ENCODE peak calls at places on chromosomes 11 and 22, in nine cellular contexts. One of them, this sample, is unnamed.

GRCh38 chr11:116836648-116837023 is 786 bp downstream of the APOA1 start:
- DNase-seq in endodermal cell: no peak
- DNase-seq in EL: no peak
- DNase-seq in frontal cortex: no peak
- DNase-seq in NCI-H1417: no peak
- DNase-seq in mesothelial cell of epicardium: no peak
- DNase-seq in stimulated activated CD8-positive, alpha-beta memory T cell treated with anti-CD3 and anti-CD28 coated beads, Interleukin-2, amount 100 ng/mL, for 48 hours: no peak
- DNase-seq in amniotic stem cell: no peak
- DNase-seq in T-helper 2 cell: no peak
- DNase-seq in this sample: no peak

GRCh38 chr11:14059491-14059890 is 97.0 kb downstream of the SPON1 start:
- DNase-seq in endodermal cell: no peak
- DNase-seq in mesothelial cell of epicardium: no peak
- DNase-seq in T-helper 2 cell: no peak
- DNase-seq in stimulated activated CD8-positive, alpha-beta memory T cell treated with anti-CD3 and anti-CD28 coated beads, Interleukin-2, amount 100 ng/mL, for 48 hours: no peak
- DNase-seq in NCI-H1417: peak; percentile 14
- DNase-seq in frontal cortex: no peak
- DNase-seq in amniotic stem cell: no peak
- DNase-seq in EL: peak; percentile 6
- DNase-seq in this sample: no peak

GRCh38 chr11:76806131-76806530 is 23.0 kb downstream of the TSKU start:
- DNase-seq in frontal cortex: no peak
- DNase-seq in mesothelial cell of epicardium: no peak
- DNase-seq in endodermal cell: peak; percentile 66
- DNase-seq in amniotic stem cell: no peak
- DNase-seq in T-helper 2 cell: no peak
- DNase-seq in stimulated activated CD8-positive, alpha-beta memory T cell treated with anti-CD3 and anti-CD28 coated beads, Interleukin-2, amount 100 ng/mL, for 48 hours: no peak
- DNase-seq in NCI-H1417: no peak
- DNase-seq in EL: no peak
- DNase-seq in this sample: no peak

GRCh38 chr22:48153726-48154125 is 1391.3 kb downstream of the TBC1D22A start:
- DNase-seq in amniotic stem cell: no peak
- DNase-seq in NCI-H1417: peak; percentile 14
- DNase-seq in endodermal cell: no peak
- DNase-seq in EL: no peak
- DNase-seq in frontal cortex: no peak
- DNase-seq in mesothelial cell of epicardium: no peak
- DNase-seq in stimulated activated CD8-positive, alpha-beta memory T cell treated with anti-CD3 and anti-CD28 coated beads, Interleukin-2, amount 100 ng/mL, for 48 hours: no peak
- DNase-seq in T-helper 2 cell: no peak
- DNase-seq in this sample: no peak

GRCh38 chr11:125773516-125773915 is 5.1 kb downstream of the PATE2 start:
- DNase-seq in amniotic stem cell: no peak
- DNase-seq in NCI-H1417: no peak
- DNase-seq in mesothelial cell of epicardium: no peak
- DNase-seq in frontal cortex: no peak
- DNase-seq in stimulated activated CD8-positive, alpha-beta memory T cell treated with anti-CD3 and anti-CD28 coated beads, Interleukin-2, amount 100 ng/mL, for 48 hours: no peak
- DNase-seq in EL: peak; percentile 35
- DNase-seq in endodermal cell: no peak
- DNase-seq in T-helper 2 cell: no peak
- DNase-seq in this sample: no peak

GRCh38 chr11:121250843-121251242 is 41.7 kb upstream of the SC5D start:
- DNase-seq in T-helper 2 cell: no peak
- DNase-seq in stimulated activated CD8-positive, alpha-beta memory T cell treated with anti-CD3 and anti-CD28 coated beads, Interleukin-2, amount 100 ng/mL, for 48 hours: no peak
- DNase-seq in endodermal cell: no peak
- DNase-seq in mesothelial cell of epicardium: no peak
- DNase-seq in NCI-H1417: no peak
- DNase-seq in frontal cortex: no peak
- DNase-seq in EL: no peak
- DNase-seq in amniotic stem cell: no peak
- DNase-seq in this sample: no peak

GRCh38 chr22:39994566-39995345 is at the start of gene FAM83F:
- DNase-seq in NCI-H1417: peak; percentile 61
- DNase-seq in endodermal cell: peak; percentile 86
- DNase-seq in EL: no peak
- DNase-seq in mesothelial cell of epicardium: no peak
- DNase-seq in frontal cortex: peak; percentile 48
- DNase-seq in T-helper 2 cell: no peak
- DNase-seq in amniotic stem cell: no peak
- DNase-seq in stimulated activated CD8-positive, alpha-beta memory T cell treated with anti-CD3 and anti-CD28 coated beads, Interleukin-2, amount 100 ng/mL, for 48 hours: no peak
- DNase-seq in this sample: no peak

GRCh38 chr11:2518983-2519340 is 74.2 kb downstream of the KCNQ1 start:
- DNase-seq in frontal cortex: no peak
- DNase-seq in NCI-H1417: no peak
- DNase-seq in EL: no peak
- DNase-seq in T-helper 2 cell: no peak
- DNase-seq in endodermal cell: peak; percentile 29
- DNase-seq in amniotic stem cell: no peak
- DNase-seq in mesothelial cell of epicardium: peak; percentile 12
- DNase-seq in stimulated activated CD8-positive, alpha-beta memory T cell treated with anti-CD3 and anti-CD28 coated beads, Interleukin-2, amount 100 ng/mL, for 48 hours: no peak
- DNase-seq in this sample: no peak

GRCh38 chr22:19040581-19041402 is 81.4 kb downstream of the DGCR2 start:
- DNase-seq in EL: no peak
- DNase-seq in NCI-H1417: no peak
- DNase-seq in T-helper 2 cell: no peak
- DNase-seq in endodermal cell: peak; percentile 27
- DNase-seq in mesothelial cell of epicardium: no peak
- DNase-seq in stimulated activated CD8-positive, alpha-beta memory T cell treated with anti-CD3 and anti-CD28 coated beads, Interleukin-2, amount 100 ng/mL, for 48 hours: no peak
- DNase-seq in frontal cortex: no peak
- DNase-seq in amniotic stem cell: no peak
- DNase-seq in this sample: no peak

GRCh38 chr11:65391007-65391406 is 4.6 kb downstream of the FRMD8 start:
- DNase-seq in NCI-H1417: no peak
- DNase-seq in endodermal cell: peak; percentile 81
- DNase-seq in EL: peak; percentile 63
- DNase-seq in frontal cortex: no peak
- DNase-seq in mesothelial cell of epicardium: no peak
- DNase-seq in amniotic stem cell: no peak
- DNase-seq in T-helper 2 cell: no peak
- DNase-seq in stimulated activated CD8-positive, alpha-beta memory T cell treated with anti-CD3 and anti-CD28 coated beads, Interleukin-2, amount 100 ng/mL, for 48 hours: no peak
- DNase-seq in this sample: no peak

GRCh38 chr11:93659841-93660240 is 1.6 kb upstream of the CEP295 start:
- DNase-seq in endodermal cell: no peak
- DNase-seq in T-helper 2 cell: no peak
- DNase-seq in stimulated activated CD8-positive, alpha-beta memory T cell treated with anti-CD3 and anti-CD28 coated beads, Interleukin-2, amount 100 ng/mL, for 48 hours: no peak
- DNase-seq in amniotic stem cell: no peak
- DNase-seq in frontal cortex: no peak
- DNase-seq in mesothelial cell of epicardium: no peak
- DNase-seq in EL: peak; percentile 39
- DNase-seq in NCI-H1417: no peak
- DNase-seq in this sample: no peak

GRCh38 chr11:859394-860131 is 16.9 kb downstream of the TSPAN4 start:
- DNase-seq in NCI-H1417: peak; percentile 70
- DNase-seq in mesothelial cell of epicardium: peak; percentile 62
- DNase-seq in frontal cortex: peak; percentile 78
- DNase-seq in amniotic stem cell: peak; percentile 23
- DNase-seq in EL: peak; percentile 58
- DNase-seq in endodermal cell: no peak
- DNase-seq in stimulated activated CD8-positive, alpha-beta memory T cell treated with anti-CD3 and anti-CD28 coated beads, Interleukin-2, amount 100 ng/mL, for 48 hours: no peak
- DNase-seq in T-helper 2 cell: no peak
- DNase-seq in this sample: peak; percentile 84

GRCh38 chr11:64850979-64851567 is 6.6 kb upstream of the CDC42BPG start:
- DNase-seq in T-helper 2 cell: no peak
- DNase-seq in NCI-H1417: peak; percentile 12
- DNase-seq in endodermal cell: peak; percentile 80
- DNase-seq in frontal cortex: no peak
- DNase-seq in amniotic stem cell: no peak
- DNase-seq in EL: peak; percentile 70
- DNase-seq in mesothelial cell of epicardium: no peak
- DNase-seq in stimulated activated CD8-positive, alpha-beta memory T cell treated with anti-CD3 and anti-CD28 coated beads, Interleukin-2, amount 100 ng/mL, for 48 hours: peak; percentile 48
- DNase-seq in this sample: no peak

GRCh38 chr11:92245700-92246270 is 21.2 kb downstream of the FAT3 start:
- DNase-seq in frontal cortex: no peak
- DNase-seq in T-helper 2 cell: no peak
- DNase-seq in mesothelial cell of epicardium: no peak
- DNase-seq in endodermal cell: no peak
- DNase-seq in NCI-H1417: no peak
- DNase-seq in amniotic stem cell: no peak
- DNase-seq in EL: no peak
- DNase-seq in stimulated activated CD8-positive, alpha-beta memory T cell treated with anti-CD3 and anti-CD28 coated beads, Interleukin-2, amount 100 ng/mL, for 48 hours: no peak
- DNase-seq in this sample: no peak

GRCh38 chr11:129960216-129961214 is 42.1 kb downstream of the PRDM10 start:
- DNase-seq in stimulated activated CD8-positive, alpha-beta memory T cell treated with anti-CD3 and anti-CD28 coated beads, Interleukin-2, amount 100 ng/mL, for 48 hours: no peak
- DNase-seq in amniotic stem cell: peak; percentile 52
- DNase-seq in T-helper 2 cell: no peak
- DNase-seq in NCI-H1417: no peak
- DNase-seq in frontal cortex: no peak
- DNase-seq in mesothelial cell of epicardium: no peak
- DNase-seq in endodermal cell: no peak
- DNase-seq in EL: peak; percentile 93
- DNase-seq in this sample: no peak

GRCh38 chr22:49040754-49041467 is 786.8 kb downstream of the BRD1 start:
- DNase-seq in stimulated activated CD8-positive, alpha-beta memory T cell treated with anti-CD3 and anti-CD28 coated beads, Interleukin-2, amount 100 ng/mL, for 48 hours: no peak
- DNase-seq in T-helper 2 cell: no peak
- DNase-seq in endodermal cell: no peak
- DNase-seq in mesothelial cell of epicardium: no peak
- DNase-seq in NCI-H1417: no peak
- DNase-seq in frontal cortex: no peak
- DNase-seq in amniotic stem cell: no peak
- DNase-seq in EL: no peak
- DNase-seq in this sample: no peak

GRCh38 chr11:79493555-79494171 is 52.8 kb upstream of the TENM4 start:
- DNase-seq in T-helper 2 cell: peak; percentile 3
- DNase-seq in NCI-H1417: peak; percentile 75
- DNase-seq in endodermal cell: peak; percentile 98
- DNase-seq in frontal cortex: peak; percentile 44
- DNase-seq in EL: peak; percentile 63
- DNase-seq in amniotic stem cell: peak; percentile 20
- DNase-seq in mesothelial cell of epicardium: peak; percentile 65
- DNase-seq in stimulated activated CD8-positive, alpha-beta memory T cell treated with anti-CD3 and anti-CD28 coated beads, Interleukin-2, amount 100 ng/mL, for 48 hours: peak; percentile 40
- DNase-seq in this sample: peak; percentile 28

GRCh38 chr11:128284634-128285033 is 302.7 kb downstream of the ETS1 start:
- DNase-seq in amniotic stem cell: no peak
- DNase-seq in T-helper 2 cell: no peak
- DNase-seq in mesothelial cell of epicardium: no peak
- DNase-seq in endodermal cell: no peak
- DNase-seq in frontal cortex: no peak
- DNase-seq in EL: no peak
- DNase-seq in NCI-H1417: no peak
- DNase-seq in stimulated activated CD8-positive, alpha-beta memory T cell treated with anti-CD3 and anti-CD28 coated beads, Interleukin-2, amount 100 ng/mL, for 48 hours: no peak
- DNase-seq in this sample: no peak

GRCh38 chr11:27209562-27210005 is 153.4 kb downstream of the CCDC34 start:
- DNase-seq in mesothelial cell of epicardium: no peak
- DNase-seq in endodermal cell: peak; percentile 56
- DNase-seq in T-helper 2 cell: no peak
- DNase-seq in NCI-H1417: peak; percentile 66
- DNase-seq in EL: peak; percentile 96
- DNase-seq in stimulated activated CD8-positive, alpha-beta memory T cell treated with anti-CD3 and anti-CD28 coated beads, Interleukin-2, amount 100 ng/mL, for 48 hours: no peak
- DNase-seq in frontal cortex: no peak
- DNase-seq in amniotic stem cell: no peak
- DNase-seq in this sample: no peak

GRCh38 chr11:105132716-105133511 is 6.7 kb downstream of the CARD18 start:
- DNase-seq in endodermal cell: no peak
- DNase-seq in EL: peak; percentile 70
- DNase-seq in amniotic stem cell: no peak
- DNase-seq in stimulated activated CD8-positive, alpha-beta memory T cell treated with anti-CD3 and anti-CD28 coated beads, Interleukin-2, amount 100 ng/mL, for 48 hours: no peak
- DNase-seq in NCI-H1417: no peak
- DNase-seq in mesothelial cell of epicardium: no peak
- DNase-seq in frontal cortex: no peak
- DNase-seq in T-helper 2 cell: no peak
- DNase-seq in this sample: no peak

GRCh38 chr11:62477927-62478326 is 59.1 kb downstream of the SCGB1A1 start:
- DNase-seq in endodermal cell: peak; percentile 74
- DNase-seq in mesothelial cell of epicardium: no peak
- DNase-seq in amniotic stem cell: no peak
- DNase-seq in EL: no peak
- DNase-seq in frontal cortex: no peak
- DNase-seq in T-helper 2 cell: no peak
- DNase-seq in stimulated activated CD8-positive, alpha-beta memory T cell treated with anti-CD3 and anti-CD28 coated beads, Interleukin-2, amount 100 ng/mL, for 48 hours: no peak
- DNase-seq in NCI-H1417: no peak
- DNase-seq in this sample: no peak

GRCh38 chr22:39638958-39639357 is 68.4 kb downstream of the CACNA1I start:
- DNase-seq in stimulated activated CD8-positive, alpha-beta memory T cell treated with anti-CD3 and anti-CD28 coated beads, Interleukin-2, amount 100 ng/mL, for 48 hours: no peak
- DNase-seq in T-helper 2 cell: no peak
- DNase-seq in mesothelial cell of epicardium: no peak
- DNase-seq in amniotic stem cell: no peak
- DNase-seq in NCI-H1417: no peak
- DNase-seq in frontal cortex: no peak
- DNase-seq in endodermal cell: no peak
- DNase-seq in EL: no peak
- DNase-seq in this sample: no peak

GRCh38 chr11:120441592-120441991 is 70.0 kb upstream of the GRIK4 start:
- DNase-seq in NCI-H1417: no peak
- DNase-seq in endodermal cell: no peak
- DNase-seq in frontal cortex: no peak
- DNase-seq in amniotic stem cell: no peak
- DNase-seq in EL: no peak
- DNase-seq in mesothelial cell of epicardium: no peak
- DNase-seq in T-helper 2 cell: no peak
- DNase-seq in stimulated activated CD8-positive, alpha-beta memory T cell treated with anti-CD3 and anti-CD28 coated beads, Interleukin-2, amount 100 ng/mL, for 48 hours: no peak
- DNase-seq in this sample: no peak

GRCh38 chr22:35312198-35313059 is 12.7 kb downstream of the TOM1 start:
- DNase-seq in mesothelial cell of epicardium: no peak
- DNase-seq in stimulated activated CD8-positive, alpha-beta memory T cell treated with anti-CD3 and anti-CD28 coated beads, Interleukin-2, amount 100 ng/mL, for 48 hours: no peak
- DNase-seq in amniotic stem cell: no peak
- DNase-seq in endodermal cell: no peak
- DNase-seq in T-helper 2 cell: no peak
- DNase-seq in EL: peak; percentile 78
- DNase-seq in frontal cortex: no peak
- DNase-seq in NCI-H1417: peak; percentile 59
- DNase-seq in this sample: no peak

GRCh38 chr22:46854125-46854870 is 91.8 kb downstream of the TBC1D22A start:
- DNase-seq in EL: no peak
- DNase-seq in mesothelial cell of epicardium: no peak
- DNase-seq in stimulated activated CD8-positive, alpha-beta memory T cell treated with anti-CD3 and anti-CD28 coated beads, Interleukin-2, amount 100 ng/mL, for 48 hours: no peak
- DNase-seq in endodermal cell: peak; percentile 39
- DNase-seq in NCI-H1417: no peak
- DNase-seq in frontal cortex: no peak
- DNase-seq in amniotic stem cell: no peak
- DNase-seq in T-helper 2 cell: no peak
- DNase-seq in this sample: no peak

GRCh38 chr22:32969502-32969901 is 88.7 kb downstream of the SYN3 start:
- DNase-seq in T-helper 2 cell: no peak
- DNase-seq in amniotic stem cell: no peak
- DNase-seq in frontal cortex: no peak
- DNase-seq in NCI-H1417: no peak
- DNase-seq in endodermal cell: no peak
- DNase-seq in mesothelial cell of epicardium: no peak
- DNase-seq in stimulated activated CD8-positive, alpha-beta memory T cell treated with anti-CD3 and anti-CD28 coated beads, Interleukin-2, amount 100 ng/mL, for 48 hours: no peak
- DNase-seq in EL: no peak
- DNase-seq in this sample: no peak

GRCh38 chr11:43957571-43957970 is 15.1 kb downstream of the C11orf96 start:
- DNase-seq in endodermal cell: no peak
- DNase-seq in mesothelial cell of epicardium: no peak
- DNase-seq in stimulated activated CD8-positive, alpha-beta memory T cell treated with anti-CD3 and anti-CD28 coated beads, Interleukin-2, amount 100 ng/mL, for 48 hours: no peak
- DNase-seq in frontal cortex: no peak
- DNase-seq in T-helper 2 cell: no peak
- DNase-seq in amniotic stem cell: no peak
- DNase-seq in NCI-H1417: no peak
- DNase-seq in EL: no peak
- DNase-seq in this sample: no peak

GRCh38 chr11:1570896-1571759 is 943 bp downstream of the DUSP8 start:
- DNase-seq in T-helper 2 cell: no peak
- DNase-seq in endodermal cell: peak; percentile 83
- DNase-seq in NCI-H1417: peak; percentile 81
- DNase-seq in mesothelial cell of epicardium: no peak
- DNase-seq in frontal cortex: no peak
- DNase-seq in EL: no peak
- DNase-seq in amniotic stem cell: no peak
- DNase-seq in stimulated activated CD8-positive, alpha-beta memory T cell treated with anti-CD3 and anti-CD28 coated beads, Interleukin-2, amount 100 ng/mL, for 48 hours: no peak
- DNase-seq in this sample: no peak

GRCh38 chr11:114618139-114618538 is 22.6 kb upstream of the NXPE4 start:
- DNase-seq in mesothelial cell of epicardium: no peak
- DNase-seq in endodermal cell: no peak
- DNase-seq in EL: no peak
- DNase-seq in T-helper 2 cell: no peak
- DNase-seq in stimulated activated CD8-positive, alpha-beta memory T cell treated with anti-CD3 and anti-CD28 coated beads, Interleukin-2, amount 100 ng/mL, for 48 hours: no peak
- DNase-seq in amniotic stem cell: no peak
- DNase-seq in frontal cortex: no peak
- DNase-seq in NCI-H1417: no peak
- DNase-seq in this sample: no peak

GRCh38 chr22:27752771-27753170 is 48.8 kb downstream of the MN1 start:
- DNase-seq in amniotic stem cell: peak; percentile 34
- DNase-seq in NCI-H1417: no peak
- DNase-seq in T-helper 2 cell: no peak
- DNase-seq in stimulated activated CD8-positive, alpha-beta memory T cell treated with anti-CD3 and anti-CD28 coated beads, Interleukin-2, amount 100 ng/mL, for 48 hours: no peak
- DNase-seq in mesothelial cell of epicardium: no peak
- DNase-seq in EL: no peak
- DNase-seq in frontal cortex: no peak
- DNase-seq in endodermal cell: no peak
- DNase-seq in this sample: no peak

GRCh38 chr11:118168751-118169150 is 7.7 kb downstream of the SCN2B start:
- DNase-seq in frontal cortex: no peak
- DNase-seq in amniotic stem cell: no peak
- DNase-seq in NCI-H1417: no peak
- DNase-seq in stimulated activated CD8-positive, alpha-beta memory T cell treated with anti-CD3 and anti-CD28 coated beads, Interleukin-2, amount 100 ng/mL, for 48 hours: no peak
- DNase-seq in T-helper 2 cell: no peak
- DNase-seq in endodermal cell: no peak
- DNase-seq in mesothelial cell of epicardium: no peak
- DNase-seq in EL: no peak
- DNase-seq in this sample: no peak

This sample was measured in D721Med.